ENCODE peak calls at places on chromosomes 12 and 14, in four cellular contexts. One of them, this sample, is unnamed.

GRCh38 chr12:70657621-70658286 is 20.5 kb upstream of the PTPRB start:
- DNase-seq in mammary epithelial cell: no peak
- DNase-seq in mesendoderm: no peak
- DNase-seq in neuronal stem cell: no peak
- DNase-seq in this sample: no peak

GRCh38 chr14:101217972-101218371 is 314.4 kb upstream of the RTL1 start:
- DNase-seq in neuronal stem cell: no peak
- DNase-seq in mammary epithelial cell: no peak
- DNase-seq in mesendoderm: no peak
- DNase-seq in this sample: no peak

GRCh38 chr12:101908395-101908794 is 31.0 kb downstream of the DRAM1 start:
- DNase-seq in neuronal stem cell: no peak
- DNase-seq in mesendoderm: peak; percentile 36
- DNase-seq in mammary epithelial cell: no peak
- DNase-seq in this sample: no peak

GRCh38 chr14:84458881-84459280 is 1071.1 kb upstream of the FLRT2 start:
- DNase-seq in neuronal stem cell: no peak
- DNase-seq in mesendoderm: no peak
- DNase-seq in mammary epithelial cell: no peak
- DNase-seq in this sample: no peak

GRCh38 chr12:24494401-24494800 is 454.5 kb downstream of the BCAT1 start:
- DNase-seq in mesendoderm: no peak
- DNase-seq in neuronal stem cell: no peak
- DNase-seq in mammary epithelial cell: no peak
- DNase-seq in this sample: no peak

GRCh38 chr12:131862994-131863710 is 31.3 kb upstream of the ULK1 start:
- DNase-seq in neuronal stem cell: peak; percentile 30
- DNase-seq in mammary epithelial cell: no peak
- DNase-seq in mesendoderm: no peak
- DNase-seq in this sample: peak; percentile 61

GRCh38 chr12:104175726-104176247 is 37.8 kb upstream of the NFYB start:
- DNase-seq in neuronal stem cell: no peak
- DNase-seq in mammary epithelial cell: no peak
- DNase-seq in mesendoderm: no peak
- DNase-seq in this sample: no peak

GRCh38 chr14:68384881-68385280 is 408.0 kb downstream of the ZFP36L1 start:
- DNase-seq in neuronal stem cell: no peak
- DNase-seq in mesendoderm: no peak
- DNase-seq in mammary epithelial cell: no peak
- DNase-seq in this sample: no peak

GRCh38 chr12:34401659-34402227 is 379.4 kb downstream of the ALG10 start:
- DNase-seq in neuronal stem cell: no peak
- DNase-seq in mesendoderm: no peak
- DNase-seq in mammary epithelial cell: no peak
- DNase-seq in this sample: no peak

GRCh38 chr12:122076743-122077495 is 1.6 kb upstream of the MLXIP start:
- DNase-seq in mesendoderm: no peak
- DNase-seq in mammary epithelial cell: no peak
- DNase-seq in neuronal stem cell: no peak
- DNase-seq in this sample: no peak

GRCh38 chr12:113041560-113041959 is 15.0 kb upstream of the DTX1 start:
- DNase-seq in neuronal stem cell: no peak
- DNase-seq in mammary epithelial cell: no peak
- DNase-seq in mesendoderm: no peak
- DNase-seq in this sample: no peak

GRCh38 chr12:113043240-113043639 is 13.3 kb upstream of the DTX1 start:
- DNase-seq in neuronal stem cell: no peak
- DNase-seq in mesendoderm: no peak
- DNase-seq in mammary epithelial cell: no peak
- DNase-seq in this sample: no peak

GRCh38 chr12:113039911-113040425 is 16.6 kb upstream of the DTX1 start:
- DNase-seq in neuronal stem cell: no peak
- DNase-seq in mammary epithelial cell: peak; percentile 63
- DNase-seq in mesendoderm: no peak
- DNase-seq in this sample: no peak

GRCh38 chr12:113044516-113044915 is 12.0 kb upstream of the DTX1 start:
- DNase-seq in neuronal stem cell: no peak
- DNase-seq in mesendoderm: no peak
- DNase-seq in mammary epithelial cell: peak; percentile 38
- DNase-seq in this sample: no peak

DNA sequence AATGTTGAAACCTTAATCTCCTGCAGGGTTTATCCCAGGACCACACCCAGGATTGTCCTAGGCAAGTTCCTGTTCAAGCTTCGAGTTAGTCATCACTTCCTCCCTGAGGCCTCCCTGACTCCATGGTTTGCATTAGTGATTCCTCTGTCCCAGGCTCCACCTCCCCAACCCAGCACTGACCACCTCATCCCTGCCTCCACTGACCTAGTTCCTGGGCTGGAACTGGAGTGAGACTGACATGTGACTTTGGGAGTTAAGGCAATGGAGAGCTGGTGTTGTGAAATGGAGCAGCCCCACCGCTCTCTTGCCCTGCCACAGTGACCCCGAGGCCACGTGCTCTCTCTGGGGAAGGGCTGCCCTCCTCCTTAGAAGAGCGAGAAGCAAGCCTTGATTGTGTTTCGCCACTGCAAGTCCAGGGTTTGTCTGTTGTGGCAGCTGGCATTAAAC is 15.8 kb upstream of the DTX1 start:
- DNase-seq in neuronal stem cell: no peak
- DNase-seq in mesendoderm: peak; percentile 59
- DNase-seq in mammary epithelial cell: peak; percentile 98
- DNase-seq in this sample: no peak
- H3K9ac ChIP-seq in neuronal stem cell: no peak overlapping the region
- H3K9ac ChIP-seq in mesendoderm: no peak overlapping the region
- H3K9ac ChIP-seq in mammary epithelial cell: no peak overlapping the region
- H3K9ac ChIP-seq in this sample: no peak overlapping the region

DNA sequence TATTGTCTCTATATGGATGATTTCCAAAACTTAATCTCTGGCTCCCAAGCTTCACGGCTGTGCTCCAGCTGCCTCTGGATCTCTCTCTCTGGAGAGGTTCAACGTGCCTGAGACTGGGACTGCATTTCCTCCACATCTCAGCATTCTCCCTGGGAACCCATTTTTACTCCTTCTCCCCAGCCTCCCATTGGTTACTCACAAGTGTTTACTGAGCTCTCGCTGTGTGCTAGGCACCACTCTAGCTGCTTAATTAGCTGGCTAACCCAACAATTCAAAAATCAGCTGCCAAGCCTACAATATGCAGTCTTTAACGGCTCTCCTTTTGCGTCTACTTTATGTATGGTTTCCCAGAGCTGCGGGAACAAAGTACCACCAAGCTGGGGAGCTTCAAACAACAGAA is 34.7 kb downstream of the FBXL14 start:
- DNase-seq in mammary epithelial cell: no peak
- DNase-seq in neuronal stem cell: no peak
- DNase-seq in mesendoderm: no peak
- DNase-seq in this sample: no peak
- H3K9ac ChIP-seq in mammary epithelial cell: no peak overlapping the region
- H3K9ac ChIP-seq in neuronal stem cell: no peak overlapping the region
- H3K9ac ChIP-seq in mesendoderm: no peak overlapping the region
- H3K9ac ChIP-seq in this sample: no peak overlapping the region

GRCh38 chr12:8145754-8146415 is 10.9 kb upstream of the ZNF705A start:
- DNase-seq in mammary epithelial cell: peak; percentile 4
- DNase-seq in neuronal stem cell: peak; percentile 5
- DNase-seq in mesendoderm: peak; percentile 17
- DNase-seq in this sample: peak; percentile 65
- H3K9ac ChIP-seq in mammary epithelial cell: no peak overlapping the region
- H3K9ac ChIP-seq in neuronal stem cell: no peak overlapping the region
- H3K9ac ChIP-seq in mesendoderm: no peak overlapping the region
- H3K9ac ChIP-seq in this sample: no peak overlapping the region

DNA sequence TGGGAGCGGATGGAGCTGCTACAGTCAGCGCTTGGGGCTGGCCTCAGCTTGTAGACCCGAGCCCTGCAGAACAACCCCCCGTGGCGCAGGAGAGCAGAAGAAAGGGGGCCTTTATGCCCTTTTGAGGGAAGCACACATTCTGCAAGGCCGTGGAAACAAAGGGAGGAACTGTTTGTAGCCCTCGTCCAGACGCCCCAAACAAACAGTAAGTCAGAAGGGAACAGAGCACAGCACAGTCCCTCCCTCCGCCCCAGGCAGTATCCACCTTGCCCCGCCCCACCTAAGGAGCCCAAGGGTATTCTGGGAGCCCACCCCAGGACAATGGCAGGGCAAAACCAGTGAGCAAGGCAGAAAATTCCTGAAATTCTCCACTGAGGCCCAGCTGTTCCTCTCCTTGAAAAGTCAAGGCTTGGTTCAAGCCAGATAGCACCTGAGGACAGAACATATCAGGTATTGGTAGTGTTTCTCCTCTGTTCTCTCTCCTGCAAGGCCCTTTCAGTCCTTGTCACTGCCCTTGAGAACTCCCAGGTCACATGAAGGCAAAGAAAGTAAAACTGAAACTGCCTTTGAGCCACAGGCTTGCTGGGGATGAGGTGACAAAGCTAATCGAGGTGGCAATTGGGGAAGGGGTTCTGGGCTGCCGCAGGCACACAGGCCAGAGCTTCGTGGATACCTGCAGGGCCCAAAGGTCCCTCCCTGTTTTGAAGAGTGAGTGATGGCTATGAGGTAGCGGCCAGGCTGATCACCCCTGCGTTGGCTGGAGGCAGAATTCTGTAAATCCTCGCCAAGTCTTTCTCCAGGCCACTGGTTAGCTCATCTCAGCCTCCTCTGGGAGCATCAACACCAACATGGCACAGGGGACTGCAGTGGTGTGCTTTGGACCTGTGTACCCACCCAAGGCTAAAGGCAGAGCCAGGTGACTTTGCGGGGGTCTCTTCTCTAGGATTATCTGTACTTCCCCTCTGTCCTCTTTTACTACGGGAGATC is 499 bp downstream of the DGLUCY start:
- DNase-seq in mammary epithelial cell: peak; percentile 85
- DNase-seq in neuronal stem cell: peak; percentile 92
- DNase-seq in mesendoderm: peak; percentile 97
- DNase-seq in this sample: peak; percentile 95
- H3K9ac ChIP-seq in mammary epithelial cell: peak overlapping the region; percentile 90
- H3K9ac ChIP-seq in neuronal stem cell: peak overlapping the region; percentile 56
- H3K9ac ChIP-seq in mesendoderm: peak overlapping the region; percentile 50
- H3K9ac ChIP-seq in this sample: no peak overlapping the region

GRCh38 chr14:99729991-99730875 is 46.1 kb downstream of the CYP46A1 start:
- DNase-seq in mammary epithelial cell: no peak
- DNase-seq in mesendoderm: peak; percentile 82
- DNase-seq in neuronal stem cell: peak; percentile 83
- DNase-seq in this sample: peak; percentile 92
- H3K9ac ChIP-seq in mammary epithelial cell: no peak overlapping the region
- H3K9ac ChIP-seq in mesendoderm: peak overlapping the region; percentile 77
- H3K9ac ChIP-seq in neuronal stem cell: peak overlapping the region; percentile 74
- H3K9ac ChIP-seq in this sample: no peak overlapping the region

DNA sequence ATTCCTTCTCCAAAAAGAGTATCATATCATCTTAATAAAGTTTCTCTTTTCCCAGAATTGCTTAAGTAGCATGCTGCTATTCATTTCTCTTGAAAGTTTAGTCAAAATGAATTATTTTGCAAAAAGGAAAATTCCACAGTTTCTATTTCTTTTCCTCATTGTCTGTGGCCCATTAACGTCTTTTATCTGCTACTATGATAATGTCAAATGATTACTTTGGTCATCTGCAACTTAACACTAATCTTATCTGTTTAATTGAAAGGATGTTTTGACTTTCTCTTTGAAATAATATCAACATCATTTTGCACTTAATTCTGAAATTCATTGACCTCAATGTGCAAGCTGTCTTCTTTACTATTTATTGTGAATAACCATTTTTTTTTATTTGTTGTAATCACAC is 146.5 kb upstream of the SLCO1C1 start:
- DNase-seq in mesendoderm: no peak
- DNase-seq in mammary epithelial cell: no peak
- DNase-seq in neuronal stem cell: no peak
- DNase-seq in this sample: no peak
- H3K9ac ChIP-seq in mesendoderm: no peak overlapping the region
- H3K9ac ChIP-seq in mammary epithelial cell: no peak overlapping the region
- H3K9ac ChIP-seq in neuronal stem cell: no peak overlapping the region
- H3K9ac ChIP-seq in this sample: no peak overlapping the region

GRCh38 chr14:89163237-89163636 is 253.8 kb downstream of the FOXN3 start:
- DNase-seq in mammary epithelial cell: no peak
- DNase-seq in neuronal stem cell: no peak
- DNase-seq in mesendoderm: no peak
- DNase-seq in this sample: no peak

GRCh38 chr14:89166650-89167049 is 250.4 kb downstream of the FOXN3 start:
- DNase-seq in mammary epithelial cell: no peak
- DNase-seq in neuronal stem cell: no peak
- DNase-seq in mesendoderm: no peak
- DNase-seq in this sample: no peak

GRCh38 chr14:89165810-89166209 is 251.2 kb downstream of the FOXN3 start:
- DNase-seq in mammary epithelial cell: no peak
- DNase-seq in neuronal stem cell: no peak
- DNase-seq in mesendoderm: no peak
- DNase-seq in this sample: no peak

GRCh38 chr14:89164168-89165074 is 252.6 kb downstream of the FOXN3 start:
- DNase-seq in neuronal stem cell: no peak
- DNase-seq in mammary epithelial cell: no peak
- DNase-seq in mesendoderm: no peak
- DNase-seq in this sample: no peak

DNA sequence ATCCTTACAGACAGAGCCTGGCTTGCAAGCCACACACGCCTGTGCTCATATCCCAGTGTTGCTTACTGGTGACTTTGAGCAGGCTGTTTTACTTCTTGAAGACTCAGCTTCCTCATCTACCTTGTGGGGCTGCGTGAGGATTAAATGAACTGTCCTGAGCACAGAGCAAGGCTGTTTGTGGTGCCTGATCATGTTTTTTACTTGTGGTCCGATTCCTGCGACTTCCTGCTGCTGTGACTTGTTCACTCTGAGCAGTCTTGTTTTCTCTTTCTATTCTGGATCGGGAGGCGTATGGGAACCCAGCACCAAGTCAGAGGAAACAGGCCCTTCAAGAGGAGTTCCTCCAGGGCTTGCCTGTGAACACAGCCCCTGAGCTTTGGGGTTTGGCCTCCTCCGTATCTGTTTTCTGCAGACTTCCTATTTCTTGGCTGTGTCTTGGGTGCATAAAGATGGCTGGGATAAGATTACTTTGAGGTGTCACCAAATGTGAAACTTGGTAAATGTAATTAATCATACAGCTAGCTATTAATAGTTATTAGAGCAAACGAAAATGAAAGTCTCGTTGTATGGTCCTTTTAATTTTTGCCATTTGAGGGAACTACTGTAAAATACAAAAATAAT is 251.7 kb downstream of the FOXN3 start:
- DNase-seq in mammary epithelial cell: no peak
- DNase-seq in neuronal stem cell: no peak
- DNase-seq in mesendoderm: no peak
- DNase-seq in this sample: no peak
- H3K9ac ChIP-seq in mammary epithelial cell: no peak overlapping the region
- H3K9ac ChIP-seq in neuronal stem cell: no peak overlapping the region
- H3K9ac ChIP-seq in mesendoderm: no peak overlapping the region
- H3K9ac ChIP-seq in this sample: no peak overlapping the region